ENCODE peak calls at places on chromosome 3, in seven cellular contexts. K is iris pigment epithelial cell; L is stimulated activated naive B cell treated with anti-CD40 and anti-IgM and Interleukin-4, amounts not matched to agents 10 μg/mL and 1 μg/mL and 100 μg/mL, for 72 hours; V is brain microvascular endothelial cell; J is astrocyte of the spinal cord; T is NCI-H524 treated with DMSO at 0.1 percent for 48 hours; D is SIG-M5. Z is an unnamed sample.
A peak's percentile ranks its signal among the peaks of the same experiment; 100 is the strongest.

GRCh38 chr3:4977001-4977888 is 2.0 kb upstream of the BHLHE40 start:
- DNase-seq in K (peak; percentile 92), L (peak; percentile 93), V (peak; percentile 92), J (peak; percentile 92), T (no peak), D (peak; percentile 67), Z (no peak)

GRCh38 chr3:9091811-9092210 is 128.5 kb upstream of the RAD18 start:
- DNase-seq in K (no peak), L (no peak), V (no peak), J (no peak), T (no peak), D (no peak), Z (no peak)

GRCh38 chr3:25033407-25034029 is 394.5 kb upstream of the RARB start:
- DNase-seq in K (peak; percentile 65), L (peak; percentile 4), V (no peak), J (no peak), T (peak; percentile 7), D (no peak), Z (peak; percentile 53)

GRCh38 chr3:173826416-173826815 is 428.9 kb downstream of the NLGN1 start:
- DNase-seq in K (no peak), L (no peak), V (no peak), J (peak; percentile 16), T (no peak), D (no peak), Z (no peak)

GRCh38 chr3:45915518-45916231 is 27.6 kb upstream of the CXCR6 start:
- DNase-seq in K (peak; percentile 98), L (peak; percentile 79), V (peak; percentile 92), J (peak; percentile 78), T (peak; percentile 55), D (no peak), Z (peak; percentile 58)

GRCh38 chr3:55413236-55413635 is 73.9 kb downstream of the WNT5A start:
- DNase-seq in K (no peak), L (no peak), V (no peak), J (no peak), T (no peak), D (no peak), Z (no peak)

GRCh38 chr3:149462653-149463052 is 11.8 kb upstream of the TM4SF4 start:
- DNase-seq in K (no peak), L (no peak), V (no peak), J (no peak), T (no peak), D (no peak), Z (no peak)

GRCh38 chr3:111808439-111808838 is 50.6 kb upstream of the PHLDB2 start:
- DNase-seq in K (peak; percentile 71), L (no peak), V (no peak), J (no peak), T (no peak), D (no peak), Z (no peak)

GRCh38 chr3:39110041-39110639 is 2.7 kb downstream of the TTC21A start:
- DNase-seq in K (no peak), L (no peak), V (no peak), J (no peak), T (no peak), D (no peak), Z (no peak)

GRCh38 chr3:81726735-81727134 is 34.7 kb downstream of the GBE1 start:
- DNase-seq in K (peak; percentile 58), L (no peak), V (peak; percentile 61), J (peak; percentile 43), T (no peak), D (no peak), Z (no peak)

GRCh38 chr3:5190147-5190791 is 2.8 kb downstream of the EDEM1 start:
- DNase-seq in K (no peak), L (no peak), V (no peak), J (no peak), T (no peak), D (no peak), Z (no peak)

Z was measured in NCI-H2171 treated with DMSO at 0.1 percent for 48 hours.